ENCODE peak calls at places on chromosomes 6 and 20, in ten cellular contexts. One of them, this sample, is unnamed.

GRCh38 chr6:39362487-39362865 is 40.0 kb upstream of the KCNK16 start:
- DNase-seq in PC-3: peak
- DNase-seq in AG09309: no peak
- DNase-seq in ovary: no peak
- DNase-seq in psoas muscle: no peak
- DNase-seq in aorta: no peak
- DNase-seq in GM23338: peak
- DNase-seq in AG04450: no peak
- DNase-seq in IMR-90: no peak
- DNase-seq in prostate gland: no peak
- DNase-seq in this sample: no peak

GRCh38 chr6:93036835-93037234 is 382.5 kb downstream of the EPHA7 start:
- DNase-seq in PC-3: peak
- DNase-seq in AG09309: no peak
- DNase-seq in ovary: no peak
- DNase-seq in psoas muscle: no peak
- DNase-seq in aorta: no peak
- DNase-seq in GM23338: peak
- DNase-seq in AG04450: no peak
- DNase-seq in IMR-90: peak
- DNase-seq in prostate gland: no peak
- DNase-seq in this sample: peak

GRCh38 chr6:10316327-10316726 is 98.5 kb downstream of the TFAP2A start:
- DNase-seq in PC-3: peak
- DNase-seq in AG09309: peak
- DNase-seq in ovary: no peak
- DNase-seq in psoas muscle: no peak
- DNase-seq in aorta: no peak
- DNase-seq in GM23338: no peak
- DNase-seq in AG04450: peak
- DNase-seq in IMR-90: peak
- DNase-seq in prostate gland: peak
- DNase-seq in this sample: no peak

GRCh38 chr20:53888510-53888909 is 181.9 kb downstream of the BCAS1 start:
- DNase-seq in PC-3: no peak
- DNase-seq in AG09309: no peak
- DNase-seq in ovary: no peak
- DNase-seq in psoas muscle: no peak
- DNase-seq in aorta: no peak
- DNase-seq in GM23338: no peak
- DNase-seq in AG04450: no peak
- DNase-seq in IMR-90: no peak
- DNase-seq in prostate gland: no peak
- DNase-seq in this sample: no peak

GRCh38 chr6:156910011-156910334 is 132.8 kb downstream of the ARID1B start:
- DNase-seq in PC-3: no peak
- DNase-seq in AG09309: no peak
- DNase-seq in ovary: no peak
- DNase-seq in psoas muscle: no peak
- DNase-seq in aorta: no peak
- DNase-seq in GM23338: no peak
- DNase-seq in AG04450: no peak
- DNase-seq in IMR-90: no peak
- DNase-seq in prostate gland: no peak
- DNase-seq in this sample: no peak

GRCh38 chr20:57263767-57264150 is 2.7 kb downstream of the BMP7 start:
- DNase-seq in PC-3: no peak
- DNase-seq in AG09309: no peak
- DNase-seq in ovary: no peak
- DNase-seq in psoas muscle: no peak
- DNase-seq in aorta: no peak
- DNase-seq in GM23338: no peak
- DNase-seq in AG04450: no peak
- DNase-seq in IMR-90: no peak
- DNase-seq in prostate gland: no peak
- DNase-seq in this sample: no peak

GRCh38 chr6:11367638-11368199 is 135.3 kb upstream of the NEDD9 start:
- DNase-seq in PC-3: no peak
- DNase-seq in AG09309: no peak
- DNase-seq in ovary: no peak
- DNase-seq in psoas muscle: no peak
- DNase-seq in aorta: no peak
- DNase-seq in GM23338: no peak
- DNase-seq in AG04450: no peak
- DNase-seq in IMR-90: no peak
- DNase-seq in prostate gland: no peak
- DNase-seq in this sample: no peak

GRCh38 chr6:149093643-149094042 is 223.9 kb upstream of the TAB2 start:
- DNase-seq in PC-3: peak
- DNase-seq in AG09309: peak
- DNase-seq in ovary: no peak
- DNase-seq in psoas muscle: no peak
- DNase-seq in aorta: no peak
- DNase-seq in GM23338: no peak
- DNase-seq in AG04450: peak
- DNase-seq in IMR-90: peak
- DNase-seq in prostate gland: no peak
- DNase-seq in this sample: peak

GRCh38 chr6:25889877-25890853 is 16.1 kb upstream of the SLC17A3 start:
- DNase-seq in PC-3: peak
- DNase-seq in AG09309: peak
- DNase-seq in ovary: peak
- DNase-seq in psoas muscle: no peak
- DNase-seq in aorta: no peak
- DNase-seq in GM23338: peak
- DNase-seq in AG04450: no peak
- DNase-seq in IMR-90: peak
- DNase-seq in prostate gland: peak
- DNase-seq in this sample: no peak

GRCh38 chr6:37731888-37732287 is 34.2 kb upstream of the MDGA1 start:
- DNase-seq in PC-3: no peak
- DNase-seq in AG09309: no peak
- DNase-seq in ovary: no peak
- DNase-seq in psoas muscle: no peak
- DNase-seq in aorta: peak
- DNase-seq in GM23338: no peak
- DNase-seq in AG04450: no peak
- DNase-seq in IMR-90: no peak
- DNase-seq in prostate gland: no peak
- DNase-seq in this sample: no peak

GRCh38 chr6:113178349-113178748 is 678.8 kb upstream of the MARCKS start:
- DNase-seq in PC-3: peak
- DNase-seq in AG09309: no peak
- DNase-seq in ovary: no peak
- DNase-seq in psoas muscle: no peak
- DNase-seq in aorta: no peak
- DNase-seq in GM23338: no peak
- DNase-seq in AG04450: no peak
- DNase-seq in IMR-90: peak
- DNase-seq in prostate gland: no peak
- DNase-seq in this sample: no peak

GRCh38 chr20:63025534-63026331 is 19.0 kb upstream of the BHLHE23 start:
- DNase-seq in PC-3: peak
- DNase-seq in AG09309: peak
- DNase-seq in ovary: peak
- DNase-seq in psoas muscle: peak
- DNase-seq in aorta: peak
- DNase-seq in GM23338: peak
- DNase-seq in AG04450: no peak
- DNase-seq in IMR-90: peak
- DNase-seq in prostate gland: no peak
- DNase-seq in this sample: no peak

GRCh38 chr6:149140137-149140909 is 177.2 kb upstream of the TAB2 start:
- DNase-seq in PC-3: no peak
- DNase-seq in AG09309: no peak
- DNase-seq in ovary: no peak
- DNase-seq in psoas muscle: no peak
- DNase-seq in aorta: no peak
- DNase-seq in GM23338: no peak
- DNase-seq in AG04450: no peak
- DNase-seq in IMR-90: no peak
- DNase-seq in prostate gland: no peak
- DNase-seq in this sample: no peak

GRCh38 chr20:35410613-35411012 is 1.2 kb downstream of the UQCC1 start:
- DNase-seq in PC-3: no peak
- DNase-seq in AG09309: no peak
- DNase-seq in ovary: no peak
- DNase-seq in psoas muscle: no peak
- DNase-seq in aorta: no peak
- DNase-seq in GM23338: no peak
- DNase-seq in AG04450: no peak
- DNase-seq in IMR-90: no peak
- DNase-seq in prostate gland: no peak
- DNase-seq in this sample: no peak
- H3K4me3 ChIP-seq in PC-3: peak
- H3K4me3 ChIP-seq in AG09309: no peak
- H3K4me3 ChIP-seq in ovary: no peak
- H3K4me3 ChIP-seq in psoas muscle: peak
- H3K4me3 ChIP-seq in aorta: no peak
- H3K4me3 ChIP-seq in GM23338: peak
- H3K4me3 ChIP-seq in AG04450: peak
- H3K4me3 ChIP-seq in IMR-90: peak
- H3K4me3 ChIP-seq in prostate gland: peak
- H3K4me3 ChIP-seq in this sample: peak

GRCh38 chr6:165766457-165766856 is 103.4 kb upstream of the PDE10A start:
- DNase-seq in PC-3: peak
- DNase-seq in AG09309: no peak
- DNase-seq in ovary: no peak
- DNase-seq in psoas muscle: no peak
- DNase-seq in aorta: no peak
- DNase-seq in GM23338: no peak
- DNase-seq in AG04450: no peak
- DNase-seq in IMR-90: peak
- DNase-seq in prostate gland: no peak
- DNase-seq in this sample: no peak

GRCh38 chr6:165768961-165769360 is 105.9 kb upstream of the PDE10A start:
- DNase-seq in PC-3: no peak
- DNase-seq in AG09309: no peak
- DNase-seq in ovary: no peak
- DNase-seq in psoas muscle: no peak
- DNase-seq in aorta: no peak
- DNase-seq in GM23338: no peak
- DNase-seq in AG04450: no peak
- DNase-seq in IMR-90: no peak
- DNase-seq in prostate gland: no peak
- DNase-seq in this sample: no peak

GRCh38 chr6:165769401-165769800 is 106.4 kb upstream of the PDE10A start:
- DNase-seq in PC-3: no peak
- DNase-seq in AG09309: no peak
- DNase-seq in ovary: no peak
- DNase-seq in psoas muscle: no peak
- DNase-seq in aorta: no peak
- DNase-seq in GM23338: no peak
- DNase-seq in AG04450: no peak
- DNase-seq in IMR-90: no peak
- DNase-seq in prostate gland: no peak
- DNase-seq in this sample: no peak

GRCh38 chr6:165766026-165766425 is 103.0 kb upstream of the PDE10A start:
- DNase-seq in PC-3: no peak
- DNase-seq in AG09309: no peak
- DNase-seq in ovary: no peak
- DNase-seq in psoas muscle: no peak
- DNase-seq in aorta: no peak
- DNase-seq in GM23338: no peak
- DNase-seq in AG04450: no peak
- DNase-seq in IMR-90: no peak
- DNase-seq in prostate gland: no peak
- DNase-seq in this sample: no peak

GRCh38 chr6:165767228-165767627 is 104.2 kb upstream of the PDE10A start:
- DNase-seq in PC-3: no peak
- DNase-seq in AG09309: no peak
- DNase-seq in ovary: no peak
- DNase-seq in psoas muscle: no peak
- DNase-seq in aorta: no peak
- DNase-seq in GM23338: no peak
- DNase-seq in AG04450: no peak
- DNase-seq in IMR-90: no peak
- DNase-seq in prostate gland: no peak
- DNase-seq in this sample: no peak
- H3K4me3 ChIP-seq in PC-3: no peak
- H3K4me3 ChIP-seq in AG09309: no peak
- H3K4me3 ChIP-seq in ovary: no peak
- H3K4me3 ChIP-seq in psoas muscle: no peak
- H3K4me3 ChIP-seq in aorta: no peak
- H3K4me3 ChIP-seq in GM23338: no peak
- H3K4me3 ChIP-seq in AG04450: no peak
- H3K4me3 ChIP-seq in IMR-90: no peak
- H3K4me3 ChIP-seq in prostate gland: no peak
- H3K4me3 ChIP-seq in this sample: no peak

GRCh38 chr6:67252663-67253062 is 1382.4 kb upstream of the ADGRB3 start:
- DNase-seq in PC-3: no peak
- DNase-seq in AG09309: no peak
- DNase-seq in ovary: no peak
- DNase-seq in psoas muscle: no peak
- DNase-seq in aorta: no peak
- DNase-seq in GM23338: peak
- DNase-seq in AG04450: no peak
- DNase-seq in IMR-90: no peak
- DNase-seq in prostate gland: no peak
- DNase-seq in this sample: peak

GRCh38 chr6:67244037-67244436 is 1391.0 kb upstream of the ADGRB3 start:
- DNase-seq in PC-3: no peak
- DNase-seq in AG09309: no peak
- DNase-seq in ovary: no peak
- DNase-seq in psoas muscle: no peak
- DNase-seq in aorta: no peak
- DNase-seq in GM23338: no peak
- DNase-seq in AG04450: no peak
- DNase-seq in IMR-90: no peak
- DNase-seq in prostate gland: no peak
- DNase-seq in this sample: no peak

GRCh38 chr6:67248077-67248476 is 1387.0 kb upstream of the ADGRB3 start:
- DNase-seq in PC-3: no peak
- DNase-seq in AG09309: no peak
- DNase-seq in ovary: no peak
- DNase-seq in psoas muscle: no peak
- DNase-seq in aorta: no peak
- DNase-seq in GM23338: no peak
- DNase-seq in AG04450: no peak
- DNase-seq in IMR-90: no peak
- DNase-seq in prostate gland: no peak
- DNase-seq in this sample: no peak
- H3K4me3 ChIP-seq in PC-3: no peak
- H3K4me3 ChIP-seq in AG09309: no peak
- H3K4me3 ChIP-seq in ovary: no peak
- H3K4me3 ChIP-seq in psoas muscle: no peak
- H3K4me3 ChIP-seq in aorta: no peak
- H3K4me3 ChIP-seq in GM23338: no peak
- H3K4me3 ChIP-seq in AG04450: no peak
- H3K4me3 ChIP-seq in IMR-90: no peak
- H3K4me3 ChIP-seq in prostate gland: no peak
- H3K4me3 ChIP-seq in this sample: no peak

DNA sequence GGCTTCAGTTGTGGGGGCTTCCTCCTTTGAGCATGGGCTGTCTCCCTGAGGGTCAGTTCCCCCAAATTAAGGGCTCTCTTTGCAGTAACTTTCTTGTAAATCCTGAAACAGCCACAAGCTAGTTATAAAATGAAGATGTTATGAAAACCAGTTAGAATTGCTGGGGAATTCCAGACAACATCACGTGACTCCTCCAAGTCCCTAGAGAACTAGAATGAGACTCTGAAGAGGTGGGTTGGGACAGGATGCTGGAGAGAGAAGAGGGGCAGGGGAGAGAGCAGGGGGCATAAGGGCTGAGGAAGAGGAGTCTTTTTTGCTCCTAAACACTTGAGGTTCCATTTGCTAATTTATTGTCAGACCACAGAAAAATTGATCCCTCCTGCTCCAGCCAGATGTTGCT is 380.3 kb downstream of the DHX35 start:
- DNase-seq in PC-3: no peak
- DNase-seq in AG09309: no peak
- DNase-seq in ovary: no peak
- DNase-seq in psoas muscle: no peak
- DNase-seq in aorta: no peak
- DNase-seq in GM23338: no peak
- DNase-seq in AG04450: no peak
- DNase-seq in IMR-90: no peak
- DNase-seq in prostate gland: no peak
- DNase-seq in this sample: no peak
- H3K4me3 ChIP-seq in PC-3: no peak
- H3K4me3 ChIP-seq in AG09309: no peak
- H3K4me3 ChIP-seq in ovary: no peak
- H3K4me3 ChIP-seq in psoas muscle: no peak
- H3K4me3 ChIP-seq in aorta: no peak
- H3K4me3 ChIP-seq in GM23338: no peak
- H3K4me3 ChIP-seq in AG04450: no peak
- H3K4me3 ChIP-seq in IMR-90: no peak
- H3K4me3 ChIP-seq in prostate gland: no peak
- H3K4me3 ChIP-seq in this sample: no peak

This sample was measured in skeletal muscle cell.